ENCODE peak calls at places on chromosomes 1 and 21, in four cellular contexts. P, H, Y and A are unnamed samples.

GRCh38 chr1:41724248-41724647 is 194.5 kb downstream of the HIVEP3 start:
- DNase-seq in P (no peak), H (no peak), Y (no peak), A (no peak)

GRCh38 chr1:74964508-74964907 is 169.7 kb upstream of the LHX8 start:
- DNase-seq in P (no peak), H (no peak), Y (no peak), A (peak; percentile 9)

GRCh38 chr1:175207971-175208370 is 15.4 kb upstream of the KIAA0040 start:
- DNase-seq in H (no peak), P (no peak), Y (no peak), A (no peak)

GRCh38 chr1:3314561-3315271 is 139.7 kb upstream of the ARHGEF16 start:
- DNase-seq in P (peak; percentile 65), H (no peak), Y (no peak), A (no peak)

GRCh38 chr21:35066824-35067223 is 17.7 kb upstream of the RUNX1 start:
- DNase-seq in P (no peak), Y (no peak), H (no peak), A (no peak)

GRCh38 chr1:46131727-46132528 is 501 bp downstream of the PIK3R3 start:
- DNase-seq in Y (no peak), P (peak; percentile 74), H (peak; percentile 11), A (no peak)

GRCh38 chr1:183303325-183303645 is 114.9 kb downstream of the NMNAT2 start:
- DNase-seq in P (no peak), H (no peak), Y (no peak), A (no peak)

GRCh38 chr1:165397945-165398344 is 41.4 kb upstream of the LMX1A start:
- DNase-seq in P (no peak), Y (peak; percentile 85), H (no peak), A (no peak)

GRCh38 chr1:153375511-153375910 is at the start of gene S100A12:
- DNase-seq in H (no peak), Y (peak; percentile 25), P (no peak), A (peak; percentile 82)

GRCh38 chr1:67700220-67700619 is 15.2 kb downstream of the GADD45A start:
- DNase-seq in P (no peak), Y (no peak), H (no peak), A (no peak)